ENCODE peak calls at places on chromosomes 16 and 17, in five cellular contexts. J is mammary epithelial cell; Q is CD8-positive, alpha-beta memory T cell; B is HCT116; G is H1. V is an unnamed sample.

GRCh38 chr17:58344047-58344790 is 7.8 kb downstream of the SUPT4H1 start:
- DNase-seq in J (no peak), Q (peak), B (no peak), G (no peak), V (no peak)

GRCh38 chr17:57954421-57955182 is 610 bp downstream of the CUEDC1 start:
- DNase-seq in J (no peak), Q (no peak), B (no peak), G (peak), V (peak)

GRCh38 chr17:55660171-55660886 is 62.3 kb downstream of the TMEM100 start:
- DNase-seq in J (no peak), Q (no peak), B (no peak), G (no peak), V (no peak)

GRCh38 chr16:14015948-14016347 is 55.2 kb upstream of the MRTFB start:
- DNase-seq in J (peak), Q (no peak), B (no peak), G (no peak), V (no peak)

GRCh38 chr17:42895185-42895555 is 5.4 kb upstream of the G6PC1 start:
- DNase-seq in J (peak), Q (no peak), B (peak), G (no peak), V (no peak)

GRCh38 chr17:68892658-68893057 is 62.5 kb downstream of the ABCA8 start:
- DNase-seq in J (no peak), Q (no peak), B (no peak), G (no peak), V (no peak)

GRCh38 chr16:47037396-47037745 is 63.9 kb upstream of the DNAJA2 start:
- DNase-seq in J (no peak), Q (no peak), B (no peak), G (no peak), V (no peak)

GRCh38 chr16:25126820-25127232 is 15.3 kb downstream of the LCMT1 start:
- DNase-seq in J (peak), Q (peak), B (no peak), G (no peak), V (peak)

GRCh38 chr16:68297908-68298307 is 12.8 kb downstream of the SLC7A6OS start:
- DNase-seq in J (no peak), Q (no peak), B (no peak), G (no peak), V (no peak)

DNA sequence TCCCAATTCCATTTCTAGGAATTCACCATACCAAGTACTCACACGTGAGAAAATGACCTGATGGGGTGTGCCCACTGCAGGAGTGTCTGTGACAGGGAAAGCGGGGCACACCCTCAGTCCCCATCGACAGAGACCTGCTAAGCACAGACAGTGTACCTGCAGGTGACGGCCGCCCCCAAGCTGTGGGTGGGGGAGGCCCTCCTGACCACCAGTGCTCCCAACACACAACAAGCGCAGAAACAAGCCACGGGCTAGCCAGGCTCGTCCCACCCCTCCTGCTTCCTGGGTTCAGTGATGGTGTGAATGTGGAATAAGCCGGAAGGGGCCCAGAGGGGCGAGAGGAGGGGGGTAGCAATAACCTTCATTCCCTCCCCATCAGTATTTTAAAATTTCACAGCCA is 31.9 kb downstream of the ZCCHC14 start:
- DNase-seq in J (no peak), Q (no peak), B (no peak), G (no peak), V (no peak)
- H3K27ac ChIP-seq in J (no peak), Q (no peak), B (no peak), G (no peak), V (no peak)

GRCh38 chr17:78266771-78267170 is 35.3 kb downstream of the TMEM235 start:
- DNase-seq in J (no peak), Q (no peak), B (no peak), G (peak), V (no peak)

GRCh38 chr17:78265121-78265520 is 33.7 kb downstream of the TMEM235 start:
- DNase-seq in J (no peak), Q (no peak), B (no peak), G (no peak), V (no peak)

GRCh38 chr17:78266231-78266631 is 34.8 kb downstream of the TMEM235 start:
- DNase-seq in J (no peak), Q (no peak), B (no peak), G (no peak), V (no peak)

GRCh38 chr17:78263736-78264340 is 32.4 kb downstream of the TMEM235 start:
- DNase-seq in J (no peak), Q (no peak), B (no peak), G (no peak), V (no peak)

DNA sequence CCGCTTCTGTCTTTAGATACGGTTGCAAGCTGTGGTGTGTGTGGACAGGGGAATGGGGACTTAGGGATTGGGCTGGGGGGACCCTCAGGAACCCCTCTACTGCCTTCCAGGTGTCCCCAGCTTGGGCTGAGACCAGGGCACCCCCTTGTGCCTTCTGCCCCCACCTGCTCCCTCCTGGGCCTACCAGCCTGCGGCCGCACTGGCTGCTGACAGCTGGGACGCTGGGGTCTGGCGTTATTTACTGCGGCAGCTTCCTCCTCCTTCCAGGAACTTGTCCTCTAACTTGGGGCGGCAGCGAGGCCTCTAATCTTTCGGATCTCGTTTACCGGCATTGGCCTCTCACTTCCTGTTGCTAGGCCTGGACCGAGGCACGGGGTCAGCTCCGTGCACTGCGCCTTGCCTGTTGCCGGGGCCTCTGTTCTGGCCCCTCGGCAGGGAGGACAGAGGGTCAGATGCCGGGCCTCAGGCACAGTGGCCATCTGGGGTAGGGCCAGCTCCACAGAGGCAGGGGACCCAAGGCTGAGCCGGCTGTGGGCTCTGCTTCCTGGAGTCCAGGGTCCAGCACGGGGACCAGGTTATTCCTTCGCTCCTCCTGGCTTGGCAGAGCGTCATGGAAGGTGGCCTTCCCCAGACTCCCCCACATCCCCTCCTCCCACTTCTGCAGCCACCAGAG is 31.8 kb downstream of the TMEM235 start:
- DNase-seq in J (no peak), Q (no peak), B (no peak), G (peak), V (no peak)
- H3K27ac ChIP-seq in J (no peak), Q (peak), B (no peak), G (no peak), V (no peak)

GRCh38 chr16:86414991-86415740 is 95.2 kb upstream of the FOXF1 start:
- DNase-seq in J (no peak), Q (no peak), B (no peak), G (no peak), V (no peak)
- H3K27ac ChIP-seq in J (no peak), Q (no peak), B (no peak), G (no peak), V (no peak)

GRCh38 chr17:72575542-72576233 is 454.9 kb downstream of the SOX9 start:
- DNase-seq in J (no peak), Q (no peak), B (no peak), G (no peak), V (no peak)
- H3K27ac ChIP-seq in J (no peak), Q (no peak), B (no peak), G (no peak), V (peak)

V was measured in caudate nucleus.